ENCODE peak calls at places on chromosomes 13 and 19, in eight cellular contexts. C is activated CD4-positive, alpha-beta T cell treated with anti-CD3 and anti-CD28 coated beads, Interleukin-2, amount 50 U/mL, for 48 hours; B is islet precursor cell; X is NCI-H1105; R is DMS153; L is HEK293T; N is NCI-H1092; S is AG04450. P is an unnamed sample.

GRCh38 chr19:46753420-46754155 is 7.3 kb upstream of the STRN4 start:
- DNase-seq in S (no peak), R (peak), L (peak), C (peak), N (peak), X (peak), B (peak), P (peak)

GRCh38 chr13:69980799-69981198 is 126.8 kb upstream of the ATXN8OS start:
- DNase-seq in C (no peak), S (no peak), N (no peak), R (no peak), X (no peak), L (no peak), B (no peak), P (no peak)

GRCh38 chr13:51882570-51883225 is 20.9 kb downstream of the CCDC70 start:
- DNase-seq in S (no peak), L (no peak), B (no peak), X (no peak), R (no peak), C (no peak), N (no peak), P (no peak)

GRCh38 chr13:75489502-75490263 is 7.7 kb upstream of the TBC1D4 start:
- DNase-seq in N (no peak), R (no peak), S (peak), X (no peak), C (no peak), B (no peak), L (no peak), P (no peak)

GRCh38 chr19:45507864-45508680 is 793 bp downstream of the VASP start:
- DNase-seq in L (no peak), S (no peak), N (no peak), C (peak), X (peak), B (peak), R (peak), P (peak)

GRCh38 chr19:50695251-50696064 is 24.1 kb downstream of the SHANK1 start:
- DNase-seq in L (peak), C (peak), X (peak), S (no peak), R (no peak), N (peak), B (no peak), P (peak)

GRCh38 chr19:48400018-48400742 is 6.7 kb downstream of the GRIN2D start:
- DNase-seq in X (no peak), S (no peak), N (no peak), L (peak), R (peak), C (peak), B (peak), P (peak)

GRCh38 chr19:49915271-49915670 is 13.7 kb upstream of the ATF5 start:
- DNase-seq in C (no peak), X (no peak), L (no peak), S (no peak), N (no peak), R (no peak), B (no peak), P (no peak)

GRCh38 chr19:47157455-47158321 is 27.1 kb downstream of the SAE1 start:
- DNase-seq in S (peak), C (peak), B (peak), X (no peak), R (no peak), L (no peak), N (no peak), P (no peak)

GRCh38 chr19:40023969-40024368 is 27.1 kb downstream of the ZNF546 start:
- DNase-seq in R (no peak), S (no peak), C (no peak), N (no peak), L (no peak), B (no peak), X (no peak), P (no peak)

GRCh38 chr19:4531562-4532165 is 3.4 kb downstream of the PLIN5 start:
- DNase-seq in R (no peak), N (no peak), B (no peak), S (no peak), L (no peak), X (no peak), C (no peak), P (no peak)

P was measured in NCI-H748 treated with DMSO at 0.1 percent for 48 hours.